ENCODE peak calls at places on chromosome 18, in seven cellular contexts. X is NB4; M is fibroblast of mammary gland; Q is CD8-positive, alpha-beta memory T cell; I is foreskin fibroblast; D is cardiac fibroblast; W is NT2/D1. E is an unnamed sample.

GRCh38 chr18:49020621-49021021 is 69.9 kb upstream of the SMAD7 start:
- DNase-seq in X (no peak), M (no peak), Q (no peak), I (no peak), D (no peak), W (no peak), E (no peak)

GRCh38 chr18:8947576-8947975 is 154.9 kb upstream of the NDUFV2 start:
- DNase-seq in X (no peak), M (no peak), Q (no peak), I (no peak), D (peak), W (no peak), E (no peak)

GRCh38 chr18:10856146-10856545 is 293.2 kb downstream of the PIEZO2 start:
- DNase-seq in X (no peak), M (no peak), Q (no peak), I (no peak), D (no peak), W (no peak), E (no peak)

GRCh38 chr18:61435064-61435652 is 101.9 kb downstream of the CDH20 start:
- DNase-seq in X (peak), M (peak), Q (no peak), I (peak), D (peak), W (peak), E (no peak)

GRCh38 chr18:40841473-40841872 is 1113.6 kb upstream of the PIK3C3 start:
- DNase-seq in X (no peak), M (peak), Q (no peak), I (peak), D (peak), W (no peak), E (peak)

GRCh38 chr18:49459404-49460171 is 857 bp downstream of the DYM start:
- DNase-seq in X (peak), M (peak), Q (no peak), I (peak), D (peak), W (no peak), E (no peak)

GRCh38 chr18:944440-944839 is 39.8 kb downstream of the ADCYAP1 start:
- DNase-seq in X (no peak), M (peak), Q (no peak), I (peak), D (peak), W (no peak), E (peak)

GRCh38 chr18:11946756-11947155 is 34.6 kb upstream of the IMPA2 start:
- DNase-seq in X (peak), M (peak), Q (no peak), I (peak), D (peak), W (no peak), E (no peak)

GRCh38 chr18:28411806-28412205 is 234.9 kb upstream of the CDH2 start:
- DNase-seq in X (no peak), M (peak), Q (no peak), I (peak), D (peak), W (no peak), E (peak)

GRCh38 chr18:39421319-39421718 is 1855.7 kb upstream of the CELF4 start:
- DNase-seq in X (no peak), M (peak), Q (no peak), I (no peak), D (peak), W (no peak), E (no peak)

GRCh38 chr18:830315-830901 is 18.4 kb upstream of the YES1 start:
- DNase-seq in X (peak), M (peak), Q (peak), I (peak), D (peak), W (no peak), E (peak)

GRCh38 chr18:48929212-48929612 is 21.6 kb downstream of the SMAD7 start:
- DNase-seq in X (no peak), M (peak), Q (no peak), I (no peak), D (no peak), W (no peak), E (no peak)

GRCh38 chr18:35179906-35180305 is 60.9 kb upstream of the ZNF397 start:
- DNase-seq in X (no peak), M (no peak), Q (no peak), I (no peak), D (no peak), W (no peak), E (no peak)

GRCh38 chr18:4096501-4096900 is 358.6 kb downstream of the DLGAP1 start:
- DNase-seq in X (no peak), M (peak), Q (no peak), I (no peak), D (peak), W (no peak), E (peak)

GRCh38 chr18:6626457-6626856 is 103.1 kb upstream of the ARHGAP28 start:
- DNase-seq in X (no peak), M (no peak), Q (no peak), I (no peak), D (no peak), W (no peak), E (no peak)

GRCh38 chr18:11982981-11983380 is 1.7 kb downstream of the IMPA2 start:
- DNase-seq in X (peak), M (no peak), Q (no peak), I (no peak), D (no peak), W (no peak), E (no peak)

GRCh38 chr18:64032312-64032711 is 62.4 kb downstream of the SERPINB8 start:
- DNase-seq in X (no peak), M (no peak), Q (no peak), I (no peak), D (no peak), W (no peak), E (no peak)

GRCh38 chr18:50190236-50190635 is 4.7 kb downstream of the MYO5B start:
- DNase-seq in X (no peak), M (peak), Q (no peak), I (peak), D (no peak), W (no peak), E (no peak)

GRCh38 chr18:58228762-58229161 is 184.7 kb downstream of the NEDD4L start:
- DNase-seq in X (no peak), M (no peak), Q (no peak), I (no peak), D (no peak), W (no peak), E (no peak)

GRCh38 chr18:58229162-58229561 is 185.1 kb downstream of the NEDD4L start:
- DNase-seq in X (no peak), M (no peak), Q (no peak), I (no peak), D (no peak), W (no peak), E (no peak)

GRCh38 chr18:58227361-58227930 is 183.4 kb downstream of the NEDD4L start:
- DNase-seq in X (no peak), M (no peak), Q (no peak), I (no peak), D (no peak), W (no peak), E (no peak)

GRCh38 chr18:58226476-58226875 is 182.4 kb downstream of the NEDD4L start:
- DNase-seq in X (no peak), M (no peak), Q (no peak), I (no peak), D (no peak), W (no peak), E (no peak)

GRCh38 chr18:58228176-58228575 is 184.2 kb downstream of the NEDD4L start:
- DNase-seq in X (no peak), M (no peak), Q (no peak), I (no peak), D (no peak), W (no peak), E (no peak)
- H3K4me3 ChIP-seq in X (no peak), M (no peak), Q (no peak), I (no peak), D (no peak), W (no peak), E (no peak)

GRCh38 chr18:43129946-43130523 is 14.6 kb upstream of the RIT2 start:
- DNase-seq in X (peak), M (peak), Q (no peak), I (peak), D (no peak), W (no peak), E (no peak)
- H3K4me3 ChIP-seq in X (peak), M (peak), Q (no peak), I (peak), D (no peak), W (no peak), E (peak)

GRCh38 chr18:72541871-72542690 is 2.1 kb downstream of the CBLN2 start:
- DNase-seq in X (no peak), M (no peak), Q (no peak), I (peak), D (no peak), W (no peak), E (no peak)
- H3K4me3 ChIP-seq in X (no peak), M (no peak), Q (no peak), I (no peak), D (no peak), W (peak), E (no peak)

GRCh38 chr18:57801379-57802165 is 1.5 kb downstream of the ATP8B1 start:
- DNase-seq in X (no peak), M (no peak), Q (no peak), I (peak), D (no peak), W (no peak), E (no peak)
- H3K4me3 ChIP-seq in X (no peak), M (peak), Q (no peak), I (peak), D (peak), W (peak), E (peak)

GRCh38 chr18:45107425-45107824 is 426.7 kb downstream of the SETBP1 start:
- DNase-seq in X (no peak), M (peak), Q (no peak), I (peak), D (peak), W (no peak), E (no peak)

GRCh38 chr18:45108754-45109153 is 428.1 kb downstream of the SETBP1 start:
- DNase-seq in X (no peak), M (no peak), Q (no peak), I (no peak), D (no peak), W (no peak), E (no peak)

GRCh38 chr18:45104071-45104440 is 423.4 kb downstream of the SETBP1 start:
- DNase-seq in X (no peak), M (no peak), Q (no peak), I (no peak), D (no peak), W (no peak), E (no peak)

GRCh38 chr18:45103319-45104070 is 422.8 kb downstream of the SETBP1 start:
- DNase-seq in X (peak), M (no peak), Q (no peak), I (no peak), D (no peak), W (no peak), E (no peak)

GRCh38 chr18:45106331-45106774 is 425.7 kb downstream of the SETBP1 start:
- DNase-seq in X (peak), M (peak), Q (peak), I (peak), D (peak), W (no peak), E (no peak)
- H3K4me3 ChIP-seq in X (no peak), M (no peak), Q (no peak), I (no peak), D (no peak), W (no peak), E (no peak)

GRCh38 chr18:24766376-24766775 is 305.9 kb downstream of the HRH4 start:
- DNase-seq in X (no peak), M (peak), Q (no peak), I (peak), D (peak), W (no peak), E (peak)

GRCh38 chr18:24763765-24764548 is 303.5 kb downstream of the HRH4 start:
- DNase-seq in X (no peak), M (peak), Q (no peak), I (peak), D (peak), W (no peak), E (peak)

GRCh38 chr18:24761765-24762164 is 301.3 kb downstream of the HRH4 start:
- DNase-seq in X (no peak), M (no peak), Q (no peak), I (no peak), D (no peak), W (no peak), E (no peak)

GRCh38 chr18:24764766-24765165 is 304.3 kb downstream of the HRH4 start:
- DNase-seq in X (no peak), M (peak), Q (no peak), I (no peak), D (no peak), W (no peak), E (peak)

DNA sequence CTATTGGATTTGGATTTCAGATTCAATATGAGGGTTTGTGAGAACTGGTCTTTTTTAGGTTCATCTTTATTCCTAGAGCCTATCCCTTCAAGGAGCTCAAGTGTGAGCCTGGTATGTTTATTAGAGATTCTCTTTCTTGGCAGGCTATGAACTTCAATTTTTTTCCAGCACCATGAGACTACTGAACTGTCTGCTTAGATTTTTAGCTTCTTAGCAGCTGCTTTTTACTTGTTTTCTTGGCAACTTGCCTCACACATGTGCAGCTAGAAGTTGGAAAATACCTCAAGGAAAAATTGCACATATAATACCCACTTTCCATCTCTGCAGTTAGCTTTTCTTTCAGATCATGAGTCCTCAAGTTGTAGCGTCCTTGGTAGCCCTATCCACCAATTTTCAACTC is 302.0 kb downstream of the HRH4 start:
- DNase-seq in X (no peak), M (peak), Q (no peak), I (no peak), D (peak), W (no peak), E (no peak)
- H3K4me3 ChIP-seq in X (no peak), M (no peak), Q (no peak), I (no peak), D (no peak), W (no peak), E (no peak)

DNA sequence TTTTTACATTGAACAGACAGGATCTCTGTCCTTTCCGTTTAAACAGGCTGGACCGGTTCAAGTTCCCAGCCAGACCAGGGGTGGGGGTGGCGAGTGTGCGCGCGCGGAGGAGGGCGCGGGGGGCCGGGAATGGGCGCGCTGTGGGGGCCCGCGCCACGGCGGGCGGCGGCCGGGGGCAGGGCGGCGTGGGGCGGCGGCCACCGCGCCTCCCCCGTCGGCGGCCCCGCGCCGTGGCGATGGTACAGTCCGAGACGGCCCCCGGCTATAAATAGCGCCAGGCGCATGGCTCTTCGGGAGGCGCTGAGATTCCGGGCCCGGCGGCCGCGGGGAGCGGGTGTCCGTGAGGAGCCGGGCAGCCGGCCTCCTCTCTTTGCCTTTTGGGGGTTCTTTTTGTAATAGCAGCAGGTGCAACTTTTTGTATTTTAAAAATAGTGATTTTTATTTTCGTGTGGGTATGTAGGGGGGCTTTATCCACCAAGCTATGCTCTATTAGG is 434 bp upstream of the CELF4 start:
- DNase-seq in X (no peak), M (peak), Q (no peak), I (peak), D (peak), W (no peak), E (no peak)
- H3K4me3 ChIP-seq in X (no peak), M (no peak), Q (no peak), I (peak), D (peak), W (peak), E (peak)

DNA sequence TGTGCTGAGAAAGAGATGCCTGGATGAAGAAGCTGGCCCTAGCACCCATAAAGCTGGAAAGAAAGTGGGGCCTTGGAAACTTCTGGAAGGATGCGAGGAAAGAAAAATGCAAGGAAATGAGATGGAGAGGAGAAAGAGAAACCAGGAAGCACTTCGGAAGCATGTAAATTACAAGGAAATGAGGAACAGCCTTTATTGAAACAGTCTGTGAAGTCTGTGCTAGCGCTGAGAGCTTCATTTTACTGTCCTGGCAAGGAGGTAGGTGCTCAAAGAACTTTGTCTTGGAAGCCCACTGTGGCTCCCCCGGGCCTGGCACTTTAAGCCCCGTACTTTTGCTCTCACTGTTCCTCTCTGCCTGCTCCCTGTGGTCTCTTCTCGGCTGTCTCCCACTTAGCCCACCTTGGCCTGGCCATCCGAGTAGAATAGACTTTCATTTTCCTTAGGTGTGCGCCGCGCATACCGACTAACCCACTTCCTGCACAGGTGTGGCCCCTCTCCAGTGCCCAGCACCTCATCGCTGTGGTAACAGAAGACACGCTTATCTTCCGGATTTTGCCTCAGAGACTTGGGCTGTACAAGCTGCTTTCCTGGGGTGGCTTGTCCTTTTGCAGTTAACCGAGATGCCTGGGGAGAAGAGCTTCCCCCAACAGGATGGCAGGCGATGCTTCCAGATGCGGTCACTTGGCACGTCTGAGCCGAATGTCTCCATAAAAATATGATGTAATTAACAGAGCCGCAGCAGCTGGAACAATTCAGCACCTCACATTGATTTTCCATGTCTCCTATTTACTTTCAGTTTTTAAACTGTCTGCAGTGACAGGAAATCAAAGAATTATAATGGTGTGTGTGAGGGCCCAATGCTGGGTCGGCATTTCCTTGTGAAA is 199.6 kb downstream of the HRH4 start:
- DNase-seq in X (no peak), M (peak), Q (peak), I (peak), D (peak), W (no peak), E (no peak)
- H3K4me3 ChIP-seq in X (no peak), M (peak), Q (peak), I (peak), D (peak), W (no peak), E (peak)

E was measured in skeletal muscle cell.